ENCODE peak calls at places on chromosomes 2 and 18, in ten cellular contexts. S is fibroblast of pulmonary artery; X is brain microvascular endothelial cell; B is colonic mucosa; Q is spleen; L is CD8-positive, alpha-beta T cell; K is heart right ventricle; I is ovary; N is GM06990; G is astrocyte. F is an unnamed sample.

GRCh38 chr2:147628971-147629421 is 215.8 kb upstream of the ACVR2A start:
- DNase-seq in Q (no peak), X (no peak), L (no peak), S (no peak), K (no peak), N (peak), B (no peak), I (no peak), G (peak), F (peak)

GRCh38 chr2:146324954-146325353 is 1519.9 kb upstream of the ACVR2A start:
- DNase-seq in I (no peak), K (no peak), N (no peak), G (peak), Q (no peak), B (no peak), X (peak), L (no peak), S (no peak), F (no peak)

GRCh38 chr2:156907806-156908205 is 349.7 kb upstream of the GALNT5 start:
- DNase-seq in S (no peak), K (no peak), I (no peak), L (no peak), Q (no peak), X (no peak), N (no peak), G (peak), B (no peak), F (no peak)

GRCh38 chr2:10057231-10058107 is 14.1 kb downstream of the KLF11 start:
- DNase-seq in G (peak), S (peak), N (no peak), X (peak), L (no peak), K (peak), B (peak), Q (peak), I (peak), F (peak)

GRCh38 chr2:101831351-101831865 is 133.9 kb downstream of the MAP4K4 start:
- DNase-seq in I (peak), Q (no peak), X (peak), K (peak), S (peak), B (peak), G (peak), N (no peak), L (peak), F (peak)

GRCh38 chr2:229084467-229084866 is 186.6 kb downstream of the PID1 start:
- DNase-seq in L (no peak), S (no peak), K (no peak), I (no peak), Q (no peak), X (no peak), N (no peak), G (peak), B (no peak), F (no peak)

GRCh38 chr2:218066946-218067515 is 2.0 kb upstream of the RUFY4 start:
- DNase-seq in B (no peak), L (no peak), S (no peak), Q (no peak), X (no peak), N (no peak), K (peak), I (no peak), G (no peak), F (no peak)

GRCh38 chr2:24515841-24516240 is 24.8 kb downstream of the NCOA1 start:
- DNase-seq in Q (no peak), B (no peak), S (no peak), X (no peak), I (no peak), G (peak), N (no peak), K (no peak), L (no peak), F (no peak)

GRCh38 chr2:152242787-152243472 is 67.4 kb upstream of the STAM2 start:
- DNase-seq in K (no peak), G (no peak), N (no peak), I (no peak), B (no peak), X (no peak), L (no peak), Q (no peak), S (no peak), F (no peak)

GRCh38 chr2:157784169-157784822 is 91.8 kb downstream of the ACVR1 start:
- DNase-seq in Q (no peak), G (peak), N (no peak), L (no peak), X (peak), B (peak), S (peak), K (peak), I (no peak), F (no peak)

GRCh38 chr2:230067990-230068657 is 600 bp downstream of the SLC16A14 start:
- DNase-seq in G (peak), I (peak), S (peak), K (peak), L (peak), N (peak), X (peak), Q (peak), B (peak), F (peak)

GRCh38 chr2:40445467-40445866 is 6.4 kb downstream of the SLC8A1 start:
- DNase-seq in I (no peak), K (no peak), Q (no peak), X (no peak), N (no peak), L (no peak), B (no peak), G (no peak), S (no peak), F (no peak)

GRCh38 chr2:106020821-106021316 is 173.2 kb downstream of the UXS1 start:
- DNase-seq in I (no peak), G (peak), B (no peak), K (peak), Q (no peak), X (no peak), N (no peak), S (no peak), L (no peak), F (no peak)

GRCh38 chr2:66665124-66665984 is 230.4 kb downstream of the MEIS1 start:
- DNase-seq in X (no peak), G (peak), K (no peak), L (no peak), Q (no peak), B (no peak), N (no peak), S (peak), I (no peak), F (no peak)

GRCh38 chr2:218252509-218253247 is 8.1 kb upstream of the GPBAR1 start:
- DNase-seq in N (no peak), Q (no peak), G (peak), K (no peak), S (no peak), L (no peak), I (no peak), X (no peak), B (no peak), F (no peak)

GRCh38 chr2:120550274-120550673 is 185.4 kb upstream of the GLI2 start:
- DNase-seq in B (no peak), L (no peak), N (no peak), G (no peak), I (no peak), Q (no peak), X (no peak), S (no peak), K (no peak), F (no peak)

GRCh38 chr18:24027156-24027555 is 12.6 kb downstream of the TTC39C start:
- DNase-seq in N (no peak), Q (no peak), X (peak), S (peak), B (no peak), I (peak), K (no peak), L (no peak), G (peak), F (no peak)

GRCh38 chr2:1769703-1770422 is 25.5 kb upstream of the PXDN start:
- DNase-seq in X (peak), G (peak), K (no peak), S (peak), L (peak), N (no peak), I (peak), Q (no peak), B (peak), F (peak)

GRCh38 chr2:172178035-172178434 is 75.3 kb upstream of the DLX2 start:
- DNase-seq in S (no peak), X (no peak), G (peak), I (no peak), N (no peak), K (no peak), L (no peak), B (no peak), Q (no peak), F (no peak)

GRCh38 chr2:6471419-6471818 is 394.3 kb downstream of the CMPK2 start:
- DNase-seq in I (no peak), G (no peak), K (no peak), B (no peak), S (no peak), N (no peak), X (no peak), Q (no peak), L (no peak), F (no peak)

GRCh38 chr2:226703501-226703900 is 96.1 kb downstream of the IRS1 start:
- DNase-seq in N (no peak), S (no peak), I (no peak), Q (no peak), G (no peak), K (no peak), X (no peak), B (no peak), L (no peak), F (no peak)

GRCh38 chr2:189204322-189204941 is 24.9 kb upstream of the COL5A2 start:
- DNase-seq in G (peak), Q (no peak), N (no peak), I (no peak), L (no peak), B (no peak), S (peak), X (no peak), K (no peak), F (no peak)

GRCh38 chr2:223196331-223196730 is 144.3 kb downstream of the KCNE4 start:
- DNase-seq in Q (no peak), N (no peak), I (no peak), B (no peak), G (no peak), S (no peak), X (no peak), K (no peak), L (no peak), F (no peak)

GRCh38 chr2:175432021-175432420 is 250.5 kb upstream of the ATP5MC3 start:
- DNase-seq in X (no peak), N (no peak), K (no peak), Q (no peak), G (no peak), I (no peak), L (no peak), B (no peak), S (no peak), F (no peak)

GRCh38 chr18:70368903-70369302 is 80.1 kb downstream of the SOCS6 start:
- DNase-seq in K (no peak), G (no peak), I (no peak), B (no peak), L (no peak), Q (no peak), N (no peak), X (no peak), S (peak), F (no peak)

GRCh38 chr2:37573406-37573805 is 98.0 kb downstream of the CDC42EP3 start:
- DNase-seq in Q (no peak), K (no peak), B (no peak), S (peak), G (peak), I (no peak), X (no peak), L (no peak), N (no peak), F (no peak)

GRCh38 chr18:11040823-11041712 is 108.3 kb downstream of the PIEZO2 start:
- DNase-seq in S (peak), I (peak), X (peak), K (no peak), L (no peak), Q (no peak), B (peak), G (peak), N (no peak), F (peak)

GRCh38 chr2:41764919-41765318 is 282.9 kb upstream of the PKDCC start:
- DNase-seq in G (no peak), K (no peak), I (no peak), Q (no peak), X (no peak), B (no peak), N (no peak), S (no peak), L (no peak), F (no peak)

GRCh38 chr2:218658671-218659257 is 659 bp downstream of the ZNF142 start:
- DNase-seq in I (no peak), K (no peak), G (peak), L (peak), S (peak), B (peak), Q (no peak), N (peak), X (peak), F (peak)

GRCh38 chr2:165109915-165110314 is 93.9 kb downstream of the SCN3A start:
- DNase-seq in I (no peak), N (no peak), X (no peak), G (no peak), L (no peak), B (no peak), S (no peak), K (no peak), Q (no peak), F (no peak)

GRCh38 chr18:671405-671804 is 14.0 kb downstream of the TYMS start:
- DNase-seq in L (no peak), B (no peak), K (no peak), N (no peak), S (no peak), I (no peak), Q (no peak), G (no peak), X (no peak), F (no peak)

GRCh38 chr2:240933048-240933965 is 27.2 kb downstream of the CROCC2 start:
- DNase-seq in Q (peak), I (peak), G (no peak), K (peak), S (no peak), N (no peak), X (no peak), L (no peak), B (peak), F (no peak)

GRCh38 chr2:230916218-230916617 is 8.8 kb downstream of the GPR55 start:
- DNase-seq in Q (peak), B (no peak), X (no peak), G (no peak), N (no peak), S (no peak), K (no peak), I (no peak), L (no peak), F (no peak)

GRCh38 chr2:47568164-47568861 is 165.4 kb downstream of the MSH2 start:
- DNase-seq in B (no peak), I (no peak), K (no peak), N (no peak), Q (no peak), G (no peak), X (no peak), L (no peak), S (no peak), F (no peak)

GRCh38 chr18:62844850-62845643 is 129.7 kb downstream of the PHLPP1 start:
- DNase-seq in I (no peak), S (no peak), K (no peak), B (no peak), Q (no peak), X (no peak), G (no peak), L (no peak), N (peak), F (peak)

DNA sequence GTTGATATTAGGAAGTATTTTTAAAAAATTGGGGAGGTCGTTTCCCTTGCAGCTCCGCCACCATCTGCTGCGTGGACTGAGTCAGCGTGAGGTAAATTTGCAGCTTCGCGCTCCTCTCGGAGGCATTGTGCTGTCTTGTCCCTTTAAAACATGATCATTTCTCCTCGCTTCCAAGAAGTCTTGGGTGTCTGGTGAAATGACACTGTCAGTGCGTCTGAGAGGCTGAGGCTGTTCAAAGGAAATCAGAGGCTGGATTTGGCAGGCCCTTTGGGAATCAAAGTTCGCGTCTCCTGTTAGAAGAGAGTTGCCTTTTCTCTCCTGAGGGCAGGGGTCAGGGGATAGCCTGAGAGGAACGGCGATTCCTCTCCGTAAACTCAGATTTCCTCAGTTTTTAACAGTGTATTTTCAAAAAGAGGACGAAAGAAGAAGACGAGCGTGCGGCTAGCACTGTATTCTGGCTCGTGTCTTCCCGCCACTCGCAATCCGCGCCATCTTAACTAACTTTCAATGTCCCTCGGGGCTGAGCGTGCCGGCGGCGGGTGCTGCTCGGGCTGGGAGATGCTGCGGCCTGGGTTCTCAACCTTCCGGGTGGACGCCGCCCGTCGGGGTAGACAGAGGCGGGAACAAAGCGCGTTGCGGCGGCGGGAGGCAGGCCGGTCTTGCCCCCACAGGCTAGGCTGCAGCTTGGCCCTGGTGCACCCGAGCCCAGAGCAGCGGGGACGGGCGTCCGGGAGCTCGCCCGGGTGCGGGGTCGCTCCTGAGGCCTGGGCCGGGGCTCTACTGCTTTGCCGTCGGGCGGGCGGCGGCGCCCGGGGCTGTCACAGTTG is 11.5 kb downstream of the TBR1 start:
- DNase-seq in L (no peak), N (no peak), B (peak), S (no peak), K (no peak), I (no peak), G (no peak), Q (no peak), X (no peak), F (no peak)
- H3K4me3 ChIP-seq in L (no peak), N (no peak), B (peak), S (no peak), K (peak), I (no peak), G (peak), Q (peak), X (peak), F (no peak)

DNA sequence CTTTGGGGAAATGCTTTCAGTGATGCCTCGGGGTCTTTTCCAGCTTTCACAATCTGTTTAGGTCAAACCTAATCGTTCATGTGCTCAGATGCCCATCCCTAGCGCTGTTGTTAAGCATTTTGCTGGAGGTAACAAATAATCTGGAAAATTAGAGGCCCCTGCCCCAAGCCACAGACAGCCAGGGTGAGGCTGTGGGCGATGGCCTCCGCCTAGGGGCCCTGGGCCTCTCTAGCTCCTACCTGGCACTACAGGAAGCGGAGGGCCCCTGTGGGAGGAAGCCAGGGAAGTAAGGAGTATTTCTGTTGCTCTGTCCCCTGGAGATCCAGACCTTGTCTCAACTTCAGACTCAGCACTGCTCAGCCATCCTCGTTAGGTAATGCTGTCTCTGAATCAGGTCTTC is 12.5 kb upstream of the FOSL2 start:
- DNase-seq in K (no peak), B (no peak), Q (no peak), G (no peak), X (no peak), I (no peak), N (no peak), L (no peak), S (no peak), F (no peak)
- TF ChIP-seq CTCF in K (no peak), B (no peak), Q (no peak), G (no peak), X (no peak), I (no peak), N (no peak), L (no peak), S (no peak), F (no peak)

DNA sequence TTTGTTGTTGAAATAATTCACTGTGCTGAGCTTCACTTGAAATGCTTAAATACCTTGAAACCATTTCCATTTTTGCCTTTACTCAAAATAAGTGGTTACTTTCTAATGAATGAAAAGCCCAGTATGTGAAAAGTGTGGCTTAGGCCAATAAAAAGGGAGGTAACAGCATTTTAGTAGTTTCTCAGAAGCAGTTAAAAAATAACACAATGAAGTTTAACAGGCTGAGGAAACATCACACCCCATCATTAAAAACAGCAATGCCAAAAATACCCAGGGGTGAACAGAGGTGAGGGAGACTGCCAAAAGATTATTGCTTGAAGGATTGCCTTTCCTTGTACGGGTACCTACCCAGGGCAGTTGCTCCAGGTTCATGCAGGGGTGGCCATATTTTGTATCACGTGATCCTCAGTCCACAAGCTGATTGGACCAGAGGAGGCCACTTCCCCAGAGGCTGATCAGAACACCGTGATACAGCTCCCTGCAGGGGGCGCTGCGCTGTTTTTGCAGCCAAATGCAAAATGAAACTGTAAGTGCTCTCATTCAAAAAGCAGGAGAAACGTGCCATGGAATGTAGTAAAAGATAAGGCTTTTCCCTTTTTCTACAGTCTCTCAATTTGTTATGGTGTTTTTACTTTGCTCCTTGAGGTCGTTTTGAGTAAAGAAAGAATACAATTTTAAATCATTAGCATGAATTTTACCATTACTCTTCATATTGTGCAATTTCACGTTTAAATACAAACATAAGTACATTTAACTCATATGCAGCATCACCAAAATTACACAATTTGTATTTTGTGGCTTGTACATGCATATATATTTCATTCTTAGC is 70.2 kb upstream of the SH3BP4 start:
- DNase-seq in N (peak), G (peak), B (peak), K (peak), I (peak), X (peak), L (no peak), Q (no peak), S (peak), F (peak)
- H3K4me3 ChIP-seq in N (no peak), G (peak), B (no peak), K (peak), I (no peak), X (no peak), L (no peak), Q (no peak), S (peak), F (no peak)

DNA sequence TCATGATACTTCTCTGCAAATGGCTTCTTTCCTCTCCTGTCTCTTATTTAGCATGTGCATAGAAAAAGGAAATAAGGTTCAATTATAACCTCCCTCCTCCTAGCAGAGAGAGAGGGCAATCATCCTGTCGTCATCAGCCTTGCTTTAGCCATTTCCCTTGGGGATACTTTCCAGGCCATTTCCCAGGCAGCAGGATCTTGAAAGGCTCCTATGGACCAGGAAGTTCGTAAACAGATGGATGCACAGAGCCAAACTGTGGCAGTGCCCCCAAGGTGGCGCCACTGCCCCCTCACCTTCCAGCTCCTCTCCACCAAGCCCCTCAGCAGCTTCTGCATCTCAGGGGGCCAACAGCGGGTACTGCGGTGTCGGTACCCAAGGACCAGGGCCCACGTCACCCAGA is 157.4 kb downstream of the DTNA start:
- DNase-seq in N (peak), G (no peak), B (no peak), L (no peak), X (peak), I (no peak), Q (no peak), K (peak), S (peak), F (no peak)
- TF ChIP-seq CTCF in N (peak), G (no peak), B (no peak), L (no peak), X (peak), I (no peak), Q (no peak), K (peak), S (no peak), F (no peak)

F was measured in GM12865.